ENCODE peak calls at places on chromosomes 13 and 19, in six cellular contexts. One of them, this sample, is unnamed.

GRCh38 chr19:2171349-2172145 is 7.8 kb downstream of the DOT1L start:
- DNase-seq in neural crest cell: no peak
- DNase-seq in stimulated activated CD4-positive, alpha-beta T cell treated with anti-CD3 and anti-CD28 coated beads, Interleukin-12 subunit alpha, Interleukin-12 subunit beta, amount 100 ng/mL, for 48 hours: peak; percentile 64
- DNase-seq in GM20000: peak; percentile 89
- DNase-seq in ecto neural progenitor cell: no peak
- DNase-seq in mucosa of gallbladder: peak; percentile 46
- DNase-seq in this sample: no peak

GRCh38 chr13:76148926-76149325 is 512.8 kb downstream of the LMO7 start:
- DNase-seq in neural crest cell: no peak
- DNase-seq in stimulated activated CD4-positive, alpha-beta T cell treated with anti-CD3 and anti-CD28 coated beads, Interleukin-12 subunit alpha, Interleukin-12 subunit beta, amount 100 ng/mL, for 48 hours: no peak
- DNase-seq in GM20000: no peak
- DNase-seq in ecto neural progenitor cell: no peak
- DNase-seq in mucosa of gallbladder: no peak
- DNase-seq in this sample: no peak

GRCh38 chr13:77535448-77535847 is at the start of gene SCEL:
- DNase-seq in neural crest cell: no peak
- DNase-seq in stimulated activated CD4-positive, alpha-beta T cell treated with anti-CD3 and anti-CD28 coated beads, Interleukin-12 subunit alpha, Interleukin-12 subunit beta, amount 100 ng/mL, for 48 hours: no peak
- DNase-seq in GM20000: no peak
- DNase-seq in ecto neural progenitor cell: no peak
- DNase-seq in mucosa of gallbladder: peak; percentile 18
- DNase-seq in this sample: no peak

GRCh38 chr13:71625694-71626093 is 241.3 kb downstream of the DACH1 start:
- DNase-seq in neural crest cell: no peak
- DNase-seq in stimulated activated CD4-positive, alpha-beta T cell treated with anti-CD3 and anti-CD28 coated beads, Interleukin-12 subunit alpha, Interleukin-12 subunit beta, amount 100 ng/mL, for 48 hours: no peak
- DNase-seq in GM20000: no peak
- DNase-seq in ecto neural progenitor cell: no peak
- DNase-seq in mucosa of gallbladder: no peak
- DNase-seq in this sample: no peak

GRCh38 chr19:17325881-17326594 is 8.6 kb downstream of the ANO8 start:
- DNase-seq in neural crest cell: no peak
- DNase-seq in stimulated activated CD4-positive, alpha-beta T cell treated with anti-CD3 and anti-CD28 coated beads, Interleukin-12 subunit alpha, Interleukin-12 subunit beta, amount 100 ng/mL, for 48 hours: no peak
- DNase-seq in GM20000: no peak
- DNase-seq in ecto neural progenitor cell: no peak
- DNase-seq in mucosa of gallbladder: no peak
- DNase-seq in this sample: no peak

GRCh38 chr19:1261512-1261862 is 7.6 kb upstream of the CIRBP start:
- DNase-seq in neural crest cell: no peak
- DNase-seq in stimulated activated CD4-positive, alpha-beta T cell treated with anti-CD3 and anti-CD28 coated beads, Interleukin-12 subunit alpha, Interleukin-12 subunit beta, amount 100 ng/mL, for 48 hours: no peak
- DNase-seq in GM20000: no peak
- DNase-seq in ecto neural progenitor cell: peak; percentile 71
- DNase-seq in mucosa of gallbladder: no peak
- DNase-seq in this sample: no peak

GRCh38 chr13:76936736-76937135 is 11.6 kb upstream of the ACOD1 start:
- DNase-seq in neural crest cell: no peak
- DNase-seq in stimulated activated CD4-positive, alpha-beta T cell treated with anti-CD3 and anti-CD28 coated beads, Interleukin-12 subunit alpha, Interleukin-12 subunit beta, amount 100 ng/mL, for 48 hours: no peak
- DNase-seq in GM20000: no peak
- DNase-seq in ecto neural progenitor cell: no peak
- DNase-seq in mucosa of gallbladder: no peak
- DNase-seq in this sample: no peak

GRCh38 chr13:108508263-108508662 is 121.1 kb upstream of the MYO16 start:
- DNase-seq in neural crest cell: no peak
- DNase-seq in stimulated activated CD4-positive, alpha-beta T cell treated with anti-CD3 and anti-CD28 coated beads, Interleukin-12 subunit alpha, Interleukin-12 subunit beta, amount 100 ng/mL, for 48 hours: no peak
- DNase-seq in GM20000: no peak
- DNase-seq in ecto neural progenitor cell: no peak
- DNase-seq in mucosa of gallbladder: no peak
- DNase-seq in this sample: no peak

GRCh38 chr19:1027953-1028902 is 1.8 kb downstream of the CNN2 start:
- DNase-seq in neural crest cell: no peak
- DNase-seq in stimulated activated CD4-positive, alpha-beta T cell treated with anti-CD3 and anti-CD28 coated beads, Interleukin-12 subunit alpha, Interleukin-12 subunit beta, amount 100 ng/mL, for 48 hours: no peak
- DNase-seq in GM20000: peak; percentile 78
- DNase-seq in ecto neural progenitor cell: peak; percentile 90
- DNase-seq in mucosa of gallbladder: peak; percentile 64
- DNase-seq in this sample: no peak

GRCh38 chr19:13363235-13363634 is 143.0 kb downstream of the CACNA1A start:
- DNase-seq in neural crest cell: no peak
- DNase-seq in stimulated activated CD4-positive, alpha-beta T cell treated with anti-CD3 and anti-CD28 coated beads, Interleukin-12 subunit alpha, Interleukin-12 subunit beta, amount 100 ng/mL, for 48 hours: no peak
- DNase-seq in GM20000: no peak
- DNase-seq in ecto neural progenitor cell: no peak
- DNase-seq in mucosa of gallbladder: no peak
- DNase-seq in this sample: peak; percentile 56

GRCh38 chr19:33813391-33814101 is 16.9 kb downstream of the KCTD15 start:
- DNase-seq in neural crest cell: no peak
- DNase-seq in stimulated activated CD4-positive, alpha-beta T cell treated with anti-CD3 and anti-CD28 coated beads, Interleukin-12 subunit alpha, Interleukin-12 subunit beta, amount 100 ng/mL, for 48 hours: no peak
- DNase-seq in GM20000: no peak
- DNase-seq in ecto neural progenitor cell: no peak
- DNase-seq in mucosa of gallbladder: no peak
- DNase-seq in this sample: no peak

GRCh38 chr13:106028916-106029315 is 506.5 kb downstream of the EFNB2 start:
- DNase-seq in neural crest cell: no peak
- DNase-seq in stimulated activated CD4-positive, alpha-beta T cell treated with anti-CD3 and anti-CD28 coated beads, Interleukin-12 subunit alpha, Interleukin-12 subunit beta, amount 100 ng/mL, for 48 hours: no peak
- DNase-seq in GM20000: no peak
- DNase-seq in ecto neural progenitor cell: no peak
- DNase-seq in mucosa of gallbladder: no peak
- DNase-seq in this sample: no peak

GRCh38 chr13:98014766-98015165 is 61.3 kb downstream of the IPO5 start:
- DNase-seq in neural crest cell: no peak
- DNase-seq in stimulated activated CD4-positive, alpha-beta T cell treated with anti-CD3 and anti-CD28 coated beads, Interleukin-12 subunit alpha, Interleukin-12 subunit beta, amount 100 ng/mL, for 48 hours: no peak
- DNase-seq in GM20000: no peak
- DNase-seq in ecto neural progenitor cell: no peak
- DNase-seq in mucosa of gallbladder: no peak
- DNase-seq in this sample: no peak

GRCh38 chr19:9219489-9219888 is at the start of gene OR7D4:
- DNase-seq in neural crest cell: no peak
- DNase-seq in stimulated activated CD4-positive, alpha-beta T cell treated with anti-CD3 and anti-CD28 coated beads, Interleukin-12 subunit alpha, Interleukin-12 subunit beta, amount 100 ng/mL, for 48 hours: no peak
- DNase-seq in GM20000: no peak
- DNase-seq in ecto neural progenitor cell: no peak
- DNase-seq in mucosa of gallbladder: no peak
- DNase-seq in this sample: no peak

GRCh38 chr19:3679581-3679980 is 20.7 kb downstream of the PIP5K1C start:
- DNase-seq in neural crest cell: no peak
- DNase-seq in stimulated activated CD4-positive, alpha-beta T cell treated with anti-CD3 and anti-CD28 coated beads, Interleukin-12 subunit alpha, Interleukin-12 subunit beta, amount 100 ng/mL, for 48 hours: no peak
- DNase-seq in GM20000: no peak
- DNase-seq in ecto neural progenitor cell: no peak
- DNase-seq in mucosa of gallbladder: no peak
- DNase-seq in this sample: no peak

GRCh38 chr19:7970716-7971448 is 27.4 kb upstream of the TIMM44 start:
- DNase-seq in neural crest cell: peak; percentile 65
- DNase-seq in stimulated activated CD4-positive, alpha-beta T cell treated with anti-CD3 and anti-CD28 coated beads, Interleukin-12 subunit alpha, Interleukin-12 subunit beta, amount 100 ng/mL, for 48 hours: peak; percentile 25
- DNase-seq in GM20000: peak; percentile 68
- DNase-seq in ecto neural progenitor cell: peak; percentile 76
- DNase-seq in mucosa of gallbladder: no peak
- DNase-seq in this sample: peak; percentile 67

GRCh38 chr19:3369337-3370213 is 3.2 kb downstream of the NFIC start:
- DNase-seq in neural crest cell: no peak
- DNase-seq in stimulated activated CD4-positive, alpha-beta T cell treated with anti-CD3 and anti-CD28 coated beads, Interleukin-12 subunit alpha, Interleukin-12 subunit beta, amount 100 ng/mL, for 48 hours: no peak
- DNase-seq in GM20000: peak; percentile 63
- DNase-seq in ecto neural progenitor cell: no peak
- DNase-seq in mucosa of gallbladder: no peak
- DNase-seq in this sample: no peak

GRCh38 chr19:5001547-5002131 is 32.7 kb downstream of the KDM4B start:
- DNase-seq in neural crest cell: peak; percentile 36
- DNase-seq in stimulated activated CD4-positive, alpha-beta T cell treated with anti-CD3 and anti-CD28 coated beads, Interleukin-12 subunit alpha, Interleukin-12 subunit beta, amount 100 ng/mL, for 48 hours: peak; percentile 41
- DNase-seq in GM20000: peak; percentile 66
- DNase-seq in ecto neural progenitor cell: no peak
- DNase-seq in mucosa of gallbladder: no peak
- DNase-seq in this sample: no peak

GRCh38 chr13:102244617-102245227 is 157.1 kb downstream of the FGF14 start:
- DNase-seq in neural crest cell: no peak
- DNase-seq in stimulated activated CD4-positive, alpha-beta T cell treated with anti-CD3 and anti-CD28 coated beads, Interleukin-12 subunit alpha, Interleukin-12 subunit beta, amount 100 ng/mL, for 48 hours: no peak
- DNase-seq in GM20000: no peak
- DNase-seq in ecto neural progenitor cell: no peak
- DNase-seq in mucosa of gallbladder: no peak
- DNase-seq in this sample: no peak

GRCh38 chr13:98549006-98549727 is 27.7 kb downstream of the STK24 start:
- DNase-seq in neural crest cell: no peak
- DNase-seq in stimulated activated CD4-positive, alpha-beta T cell treated with anti-CD3 and anti-CD28 coated beads, Interleukin-12 subunit alpha, Interleukin-12 subunit beta, amount 100 ng/mL, for 48 hours: no peak
- DNase-seq in GM20000: no peak
- DNase-seq in ecto neural progenitor cell: no peak
- DNase-seq in mucosa of gallbladder: no peak
- DNase-seq in this sample: no peak

GRCh38 chr13:44413095-44413494 is 39.5 kb downstream of the SERP2 start:
- DNase-seq in neural crest cell: no peak
- DNase-seq in stimulated activated CD4-positive, alpha-beta T cell treated with anti-CD3 and anti-CD28 coated beads, Interleukin-12 subunit alpha, Interleukin-12 subunit beta, amount 100 ng/mL, for 48 hours: no peak
- DNase-seq in GM20000: no peak
- DNase-seq in ecto neural progenitor cell: no peak
- DNase-seq in mucosa of gallbladder: no peak
- DNase-seq in this sample: no peak

GRCh38 chr19:44003461-44004134 is 841 bp downstream of the ZNF230 start:
- DNase-seq in neural crest cell: no peak
- DNase-seq in stimulated activated CD4-positive, alpha-beta T cell treated with anti-CD3 and anti-CD28 coated beads, Interleukin-12 subunit alpha, Interleukin-12 subunit beta, amount 100 ng/mL, for 48 hours: no peak
- DNase-seq in GM20000: peak; percentile 16
- DNase-seq in ecto neural progenitor cell: peak; percentile 58
- DNase-seq in mucosa of gallbladder: no peak
- DNase-seq in this sample: no peak

GRCh38 chr13:106466691-106467405 is 68.6 kb downstream of the EFNB2 start:
- DNase-seq in neural crest cell: no peak
- DNase-seq in stimulated activated CD4-positive, alpha-beta T cell treated with anti-CD3 and anti-CD28 coated beads, Interleukin-12 subunit alpha, Interleukin-12 subunit beta, amount 100 ng/mL, for 48 hours: no peak
- DNase-seq in GM20000: no peak
- DNase-seq in ecto neural progenitor cell: no peak
- DNase-seq in mucosa of gallbladder: no peak
- DNase-seq in this sample: no peak

GRCh38 chr19:17089238-17089637 is 13.7 kb downstream of the MYO9B start:
- DNase-seq in neural crest cell: no peak
- DNase-seq in stimulated activated CD4-positive, alpha-beta T cell treated with anti-CD3 and anti-CD28 coated beads, Interleukin-12 subunit alpha, Interleukin-12 subunit beta, amount 100 ng/mL, for 48 hours: no peak
- DNase-seq in GM20000: no peak
- DNase-seq in ecto neural progenitor cell: no peak
- DNase-seq in mucosa of gallbladder: no peak
- DNase-seq in this sample: no peak

GRCh38 chr13:19791953-19792537 is 9.3 kb upstream of the PSPC1 start:
- DNase-seq in neural crest cell: no peak
- DNase-seq in stimulated activated CD4-positive, alpha-beta T cell treated with anti-CD3 and anti-CD28 coated beads, Interleukin-12 subunit alpha, Interleukin-12 subunit beta, amount 100 ng/mL, for 48 hours: no peak
- DNase-seq in GM20000: no peak
- DNase-seq in ecto neural progenitor cell: no peak
- DNase-seq in mucosa of gallbladder: no peak
- DNase-seq in this sample: no peak

GRCh38 chr19:29439021-29439420 is 86.8 kb upstream of the VSTM2B start:
- DNase-seq in neural crest cell: no peak
- DNase-seq in stimulated activated CD4-positive, alpha-beta T cell treated with anti-CD3 and anti-CD28 coated beads, Interleukin-12 subunit alpha, Interleukin-12 subunit beta, amount 100 ng/mL, for 48 hours: no peak
- DNase-seq in GM20000: no peak
- DNase-seq in ecto neural progenitor cell: no peak
- DNase-seq in mucosa of gallbladder: no peak
- DNase-seq in this sample: no peak

GRCh38 chr13:62799931-62800436 is 1384.3 kb upstream of the PCDH20 start:
- DNase-seq in neural crest cell: no peak
- DNase-seq in stimulated activated CD4-positive, alpha-beta T cell treated with anti-CD3 and anti-CD28 coated beads, Interleukin-12 subunit alpha, Interleukin-12 subunit beta, amount 100 ng/mL, for 48 hours: no peak
- DNase-seq in GM20000: no peak
- DNase-seq in ecto neural progenitor cell: no peak
- DNase-seq in mucosa of gallbladder: no peak
- DNase-seq in this sample: no peak

This sample was measured in cerebellum.